ENCODE peak calls at places on chromosomes 11 and 22, in four cellular contexts. Y is stimulated activated CD4-positive, alpha-beta T cell treated with anti-CD3 and anti-CD28 coated beads, Interleukin-1b, Interleukin-23, amount 100 ng/mL, for 1 hour; L is SW 1271; W is tibial nerve. X is an unnamed sample.

GRCh38 chr11:61870429-61871039 is 20.8 kb downstream of the FADS3 start:
- DNase-seq in Y (no peak), L (no peak), W (no peak), X (peak)

GRCh38 chr11:13000721-13001120 is 8.4 kb upstream of the RASSF10 start:
- DNase-seq in Y (no peak), L (no peak), W (no peak), X (no peak)

GRCh38 chr22:36395061-36395849 is 7.5 kb upstream of the MYH9 start:
- DNase-seq in Y (no peak), L (no peak), W (no peak), X (no peak)

GRCh38 chr11:68753300-68753699 is 2.0 kb upstream of the TESMIN start:
- DNase-seq in Y (no peak), L (no peak), W (no peak), X (no peak)

GRCh38 chr11:33622231-33622630 is 78.4 kb downstream of the C11orf91 start:
- DNase-seq in Y (no peak), L (no peak), W (no peak), X (no peak)

GRCh38 chr11:45180158-45180887 is 33.9 kb downstream of the PRDM11 start:
- DNase-seq in Y (no peak), L (peak), W (no peak), X (peak)

GRCh38 chr11:78656327-78656726 is 81.7 kb upstream of the NARS2 start:
- DNase-seq in Y (no peak), L (no peak), W (no peak), X (no peak)

GRCh38 chr22:30400159-30400558 is 3.3 kb downstream of the SEC14L2 start:
- DNase-seq in Y (no peak), L (no peak), W (no peak), X (no peak)

GRCh38 chr11:64686466-64687175 is 36.4 kb downstream of the NRXN2 start:
- DNase-seq in Y (no peak), L (no peak), W (no peak), X (no peak)

GRCh38 chr22:25514436-25514835 is 50.0 kb upstream of the GRK3 start:
- DNase-seq in Y (no peak), L (no peak), W (no peak), X (no peak)

GRCh38 chr11:106794058-106794457 is 224.2 kb downstream of the GUCY1A2 start:
- DNase-seq in Y (no peak), L (no peak), W (no peak), X (no peak)

GRCh38 chr11:132264616-132265015 is 894.2 kb downstream of the NTM start:
- DNase-seq in Y (no peak), L (no peak), W (no peak), X (no peak)

GRCh38 chr11:65189191-65189590 is 7.5 kb downstream of the CAPN1 start:
- DNase-seq in Y (no peak), L (no peak), W (no peak), X (no peak)

GRCh38 chr22:21797444-21798221 is 62.0 kb upstream of the YPEL1 start:
- DNase-seq in Y (no peak), L (peak), W (no peak), X (no peak)

GRCh38 chr22:39136317-39136716 is 16.2 kb downstream of the CBX7 start:
- DNase-seq in Y (no peak), L (no peak), W (no peak), X (no peak)

GRCh38 chr11:66443602-66444001 is 5.0 kb upstream of the MRPL11 start:
- DNase-seq in Y (no peak), L (no peak), W (no peak), X (peak)

GRCh38 chr11:64489831-64490441 is 101.1 kb upstream of the SLC22A12 start:
- DNase-seq in Y (peak), L (peak), W (no peak), X (no peak)

GRCh38 chr22:45273452-45274075 is 11.2 kb upstream of the UPK3A start:
- DNase-seq in Y (no peak), L (no peak), W (no peak), X (no peak)

GRCh38 chr11:17939542-17939941 is 73.3 kb downstream of the SERGEF start:
- DNase-seq in Y (no peak), L (no peak), W (no peak), X (no peak)

X was measured in T1000.